ENCODE peak calls at places on chromosomes 3 and 15, in ten cellular contexts. One of them, this sample, is unnamed.

GRCh38 chr15:71278989-71279756 is 163.9 kb downstream of the THSD4 start:
- DNase-seq in epithelial cell of esophagus: peak
- DNase-seq in bronchial epithelial cell: peak
- DNase-seq in fibroblast of the aortic adventitia: peak
- DNase-seq in K562: no peak
- DNase-seq in AG09309: peak
- DNase-seq in GM23338: no peak
- DNase-seq in lower lobe of right lung: peak
- DNase-seq in kidney epithelial cell: peak
- DNase-seq in tibial nerve: peak
- DNase-seq in this sample: peak

GRCh38 chr15:60212536-60212935 is 185.2 kb downstream of the ANXA2 start:
- DNase-seq in kidney epithelial cell: peak
- DNase-seq in lower lobe of right lung: no peak
- DNase-seq in K562: no peak
- DNase-seq in epithelial cell of esophagus: peak
- DNase-seq in fibroblast of the aortic adventitia: no peak
- DNase-seq in tibial nerve: no peak
- DNase-seq in bronchial epithelial cell: peak
- DNase-seq in AG09309: no peak
- DNase-seq in GM23338: peak
- DNase-seq in this sample: no peak

GRCh38 chr3:57079221-57079831 is 18.9 kb downstream of the SPATA12 start:
- DNase-seq in lower lobe of right lung: peak
- DNase-seq in GM23338: peak
- DNase-seq in AG09309: no peak
- DNase-seq in bronchial epithelial cell: peak
- DNase-seq in tibial nerve: peak
- DNase-seq in K562: peak
- DNase-seq in kidney epithelial cell: no peak
- DNase-seq in epithelial cell of esophagus: peak
- DNase-seq in fibroblast of the aortic adventitia: peak
- DNase-seq in this sample: no peak

GRCh38 chr15:75186044-75186443 is 15.6 kb upstream of the C15orf39 start:
- DNase-seq in K562: no peak
- DNase-seq in kidney epithelial cell: no peak
- DNase-seq in tibial nerve: no peak
- DNase-seq in AG09309: no peak
- DNase-seq in GM23338: no peak
- DNase-seq in lower lobe of right lung: no peak
- DNase-seq in epithelial cell of esophagus: no peak
- DNase-seq in bronchial epithelial cell: no peak
- DNase-seq in fibroblast of the aortic adventitia: no peak
- DNase-seq in this sample: no peak

GRCh38 chr3:49351521-49352011 is 6.6 kb downstream of the GPX1 start:
- DNase-seq in kidney epithelial cell: peak
- DNase-seq in AG09309: peak
- DNase-seq in K562: no peak
- DNase-seq in bronchial epithelial cell: peak
- DNase-seq in fibroblast of the aortic adventitia: peak
- DNase-seq in lower lobe of right lung: no peak
- DNase-seq in GM23338: no peak
- DNase-seq in tibial nerve: no peak
- DNase-seq in epithelial cell of esophagus: peak
- DNase-seq in this sample: no peak

GRCh38 chr3:127652246-127652995 is 20.3 kb upstream of the ABTB1 start:
- DNase-seq in fibroblast of the aortic adventitia: peak
- DNase-seq in kidney epithelial cell: no peak
- DNase-seq in tibial nerve: peak
- DNase-seq in GM23338: peak
- DNase-seq in K562: peak
- DNase-seq in bronchial epithelial cell: peak
- DNase-seq in AG09309: no peak
- DNase-seq in epithelial cell of esophagus: peak
- DNase-seq in lower lobe of right lung: peak
- DNase-seq in this sample: no peak

GRCh38 chr15:72737723-72738122 is 45.8 kb downstream of the ADPGK start:
- DNase-seq in GM23338: no peak
- DNase-seq in fibroblast of the aortic adventitia: no peak
- DNase-seq in kidney epithelial cell: no peak
- DNase-seq in tibial nerve: no peak
- DNase-seq in AG09309: no peak
- DNase-seq in K562: no peak
- DNase-seq in lower lobe of right lung: no peak
- DNase-seq in bronchial epithelial cell: peak
- DNase-seq in epithelial cell of esophagus: peak
- DNase-seq in this sample: no peak

GRCh38 chr15:89412906-89413411 is 78.3 kb upstream of the POLG start:
- DNase-seq in GM23338: no peak
- DNase-seq in tibial nerve: no peak
- DNase-seq in kidney epithelial cell: no peak
- DNase-seq in lower lobe of right lung: no peak
- DNase-seq in AG09309: no peak
- DNase-seq in fibroblast of the aortic adventitia: no peak
- DNase-seq in K562: no peak
- DNase-seq in bronchial epithelial cell: no peak
- DNase-seq in epithelial cell of esophagus: no peak
- DNase-seq in this sample: no peak

GRCh38 chr15:23039917-23040281 is 530 bp upstream of the TUBGCP5 start:
- DNase-seq in kidney epithelial cell: no peak
- DNase-seq in fibroblast of the aortic adventitia: no peak
- DNase-seq in epithelial cell of esophagus: no peak
- DNase-seq in AG09309: no peak
- DNase-seq in tibial nerve: no peak
- DNase-seq in GM23338: no peak
- DNase-seq in K562: no peak
- DNase-seq in lower lobe of right lung: no peak
- DNase-seq in bronchial epithelial cell: no peak
- DNase-seq in this sample: no peak

GRCh38 chr15:69979783-69980182 is 117.9 kb downstream of the TLE3 start:
- DNase-seq in fibroblast of the aortic adventitia: no peak
- DNase-seq in K562: no peak
- DNase-seq in tibial nerve: no peak
- DNase-seq in kidney epithelial cell: no peak
- DNase-seq in GM23338: no peak
- DNase-seq in AG09309: no peak
- DNase-seq in epithelial cell of esophagus: no peak
- DNase-seq in bronchial epithelial cell: no peak
- DNase-seq in lower lobe of right lung: no peak
- DNase-seq in this sample: no peak
- H3K4me3 ChIP-seq in fibroblast of the aortic adventitia: no peak
- H3K4me3 ChIP-seq in K562: no peak
- H3K4me3 ChIP-seq in tibial nerve: no peak
- H3K4me3 ChIP-seq in kidney epithelial cell: no peak
- H3K4me3 ChIP-seq in GM23338: no peak
- H3K4me3 ChIP-seq in AG09309: no peak
- H3K4me3 ChIP-seq in epithelial cell of esophagus: no peak
- H3K4me3 ChIP-seq in bronchial epithelial cell: no peak
- H3K4me3 ChIP-seq in lower lobe of right lung: no peak
- H3K4me3 ChIP-seq in this sample: no peak

GRCh38 chr3:39384665-39385000 is 1.5 kb downstream of the SLC25A38 start:
- DNase-seq in AG09309: no peak
- DNase-seq in bronchial epithelial cell: no peak
- DNase-seq in GM23338: no peak
- DNase-seq in kidney epithelial cell: no peak
- DNase-seq in fibroblast of the aortic adventitia: no peak
- DNase-seq in epithelial cell of esophagus: no peak
- DNase-seq in lower lobe of right lung: no peak
- DNase-seq in tibial nerve: no peak
- DNase-seq in K562: no peak
- DNase-seq in this sample: no peak

GRCh38 chr3:39383190-39383912 is at the start of gene SLC25A38:
- DNase-seq in K562: peak
- DNase-seq in epithelial cell of esophagus: peak
- DNase-seq in bronchial epithelial cell: peak
- DNase-seq in tibial nerve: peak
- DNase-seq in lower lobe of right lung: peak
- DNase-seq in GM23338: peak
- DNase-seq in AG09309: peak
- DNase-seq in fibroblast of the aortic adventitia: peak
- DNase-seq in kidney epithelial cell: peak
- DNase-seq in this sample: peak

GRCh38 chr3:39386331-39386730 is 3.2 kb downstream of the SLC25A38 start:
- DNase-seq in AG09309: no peak
- DNase-seq in kidney epithelial cell: no peak
- DNase-seq in K562: no peak
- DNase-seq in epithelial cell of esophagus: no peak
- DNase-seq in bronchial epithelial cell: no peak
- DNase-seq in tibial nerve: no peak
- DNase-seq in lower lobe of right lung: no peak
- DNase-seq in GM23338: no peak
- DNase-seq in fibroblast of the aortic adventitia: no peak
- DNase-seq in this sample: no peak

GRCh38 chr3:39385456-39386098 is 2.4 kb downstream of the SLC25A38 start:
- DNase-seq in epithelial cell of esophagus: no peak
- DNase-seq in tibial nerve: no peak
- DNase-seq in lower lobe of right lung: no peak
- DNase-seq in kidney epithelial cell: no peak
- DNase-seq in bronchial epithelial cell: no peak
- DNase-seq in K562: peak
- DNase-seq in AG09309: no peak
- DNase-seq in GM23338: no peak
- DNase-seq in fibroblast of the aortic adventitia: no peak
- DNase-seq in this sample: no peak

DNA sequence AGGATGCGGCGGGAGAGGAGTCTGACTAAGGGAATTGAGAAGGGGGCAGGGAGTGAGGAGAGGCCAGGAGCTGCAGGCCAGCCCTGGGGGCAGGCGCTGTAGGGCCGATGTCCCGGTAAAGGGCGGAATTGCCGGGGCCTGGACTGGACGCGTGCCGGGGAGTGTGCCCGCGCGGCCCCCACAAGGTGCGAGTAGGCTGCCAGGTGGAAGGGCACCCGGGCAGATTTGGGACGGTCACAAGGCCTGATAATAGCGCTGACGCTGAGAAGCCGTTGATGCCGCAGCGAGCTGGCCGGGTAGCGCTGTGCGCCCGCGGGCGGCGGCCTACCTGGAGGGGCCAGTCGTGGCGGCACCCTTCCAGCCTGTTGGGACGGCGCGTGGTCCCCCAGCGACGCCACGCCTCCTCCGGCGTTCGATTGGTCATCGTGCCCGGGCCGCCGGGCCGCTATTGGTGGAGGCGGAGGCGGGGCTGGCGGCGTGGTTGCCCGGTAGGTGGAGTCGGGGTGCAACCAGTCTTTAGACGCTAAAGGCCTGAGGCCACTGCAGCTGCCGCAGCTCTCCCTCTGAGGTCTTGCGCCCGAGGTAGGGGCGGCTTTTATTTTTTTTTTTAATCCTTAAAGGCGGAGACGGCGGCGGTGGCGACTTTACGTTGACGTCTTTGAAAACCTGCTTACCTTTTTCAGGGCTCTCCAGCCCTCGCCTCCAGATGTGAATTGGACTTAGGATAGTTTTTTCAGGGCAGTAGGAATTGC is 919 bp downstream of the SLC25A38 start:
- DNase-seq in K562: peak
- DNase-seq in bronchial epithelial cell: peak
- DNase-seq in kidney epithelial cell: peak
- DNase-seq in lower lobe of right lung: peak
- DNase-seq in fibroblast of the aortic adventitia: peak
- DNase-seq in tibial nerve: peak
- DNase-seq in GM23338: peak
- DNase-seq in epithelial cell of esophagus: peak
- DNase-seq in AG09309: peak
- DNase-seq in this sample: peak
- TF ChIP-seq CTCF in K562: peak
- TF ChIP-seq CTCF in bronchial epithelial cell: no peak
- TF ChIP-seq CTCF in kidney epithelial cell: no peak
- TF ChIP-seq CTCF in lower lobe of right lung: peak
- TF ChIP-seq CTCF in fibroblast of the aortic adventitia: no peak
- TF ChIP-seq CTCF in tibial nerve: peak
- TF ChIP-seq CTCF in GM23338: no peak
- TF ChIP-seq CTCF in epithelial cell of esophagus: no peak
- TF ChIP-seq CTCF in AG09309: peak
- TF ChIP-seq CTCF in this sample: no peak

DNA sequence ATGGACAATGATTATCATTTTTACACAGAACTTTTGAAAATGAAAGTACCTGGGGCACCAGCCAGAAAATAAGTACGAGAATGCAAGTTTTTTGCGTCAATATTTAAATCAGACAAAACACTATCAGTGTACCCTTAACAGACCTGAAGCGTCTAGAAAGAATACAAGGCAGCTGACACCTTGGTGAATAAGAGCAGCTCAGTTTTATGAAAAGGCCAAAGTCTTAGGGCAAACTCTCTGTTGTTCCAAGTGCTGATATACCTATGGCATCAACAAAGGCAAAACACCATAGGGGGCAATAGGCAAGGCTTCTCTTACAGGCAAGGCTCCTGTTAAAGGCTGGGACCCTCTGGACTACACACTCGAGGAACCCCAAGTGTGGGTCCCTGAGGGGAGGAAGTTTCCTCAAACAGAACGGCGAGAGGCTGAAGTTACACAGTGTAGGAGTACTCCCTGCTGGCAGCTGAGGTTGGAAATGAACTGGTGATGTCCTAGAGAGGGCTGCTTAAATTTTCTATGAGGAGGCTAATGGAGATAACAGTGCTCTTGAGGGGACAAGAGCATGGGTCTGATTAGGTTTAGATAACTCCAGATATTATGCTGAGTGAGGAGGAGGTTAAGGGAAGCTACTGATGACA is 291.0 kb downstream of the TIGIT start:
- DNase-seq in kidney epithelial cell: no peak
- DNase-seq in lower lobe of right lung: no peak
- DNase-seq in tibial nerve: no peak
- DNase-seq in bronchial epithelial cell: no peak
- DNase-seq in epithelial cell of esophagus: no peak
- DNase-seq in K562: no peak
- DNase-seq in AG09309: no peak
- DNase-seq in fibroblast of the aortic adventitia: peak
- DNase-seq in GM23338: no peak
- DNase-seq in this sample: no peak
- H3K4me3 ChIP-seq in kidney epithelial cell: no peak
- H3K4me3 ChIP-seq in lower lobe of right lung: no peak
- H3K4me3 ChIP-seq in tibial nerve: no peak
- H3K4me3 ChIP-seq in bronchial epithelial cell: no peak
- H3K4me3 ChIP-seq in epithelial cell of esophagus: no peak
- H3K4me3 ChIP-seq in K562: no peak
- H3K4me3 ChIP-seq in AG09309: no peak
- H3K4me3 ChIP-seq in fibroblast of the aortic adventitia: peak
- H3K4me3 ChIP-seq in GM23338: no peak
- H3K4me3 ChIP-seq in this sample: no peak

GRCh38 chr3:134542287-134542686 is 56.4 kb downstream of the CEP63 start:
- DNase-seq in lower lobe of right lung: no peak
- DNase-seq in epithelial cell of esophagus: no peak
- DNase-seq in bronchial epithelial cell: no peak
- DNase-seq in fibroblast of the aortic adventitia: no peak
- DNase-seq in AG09309: no peak
- DNase-seq in kidney epithelial cell: no peak
- DNase-seq in K562: no peak
- DNase-seq in tibial nerve: no peak
- DNase-seq in GM23338: peak
- DNase-seq in this sample: no peak

GRCh38 chr3:134533493-134533892 is 47.6 kb downstream of the CEP63 start:
- DNase-seq in K562: no peak
- DNase-seq in epithelial cell of esophagus: no peak
- DNase-seq in tibial nerve: no peak
- DNase-seq in kidney epithelial cell: no peak
- DNase-seq in fibroblast of the aortic adventitia: no peak
- DNase-seq in GM23338: no peak
- DNase-seq in AG09309: no peak
- DNase-seq in bronchial epithelial cell: no peak
- DNase-seq in lower lobe of right lung: no peak
- DNase-seq in this sample: no peak

GRCh38 chr3:134535186-134535974 is 49.5 kb downstream of the CEP63 start:
- DNase-seq in AG09309: no peak
- DNase-seq in K562: no peak
- DNase-seq in lower lobe of right lung: no peak
- DNase-seq in bronchial epithelial cell: no peak
- DNase-seq in GM23338: no peak
- DNase-seq in fibroblast of the aortic adventitia: no peak
- DNase-seq in kidney epithelial cell: no peak
- DNase-seq in epithelial cell of esophagus: no peak
- DNase-seq in tibial nerve: no peak
- DNase-seq in this sample: no peak

GRCh38 chr3:134536760-134537159 is 50.9 kb downstream of the CEP63 start:
- DNase-seq in epithelial cell of esophagus: no peak
- DNase-seq in kidney epithelial cell: no peak
- DNase-seq in lower lobe of right lung: no peak
- DNase-seq in bronchial epithelial cell: no peak
- DNase-seq in GM23338: no peak
- DNase-seq in tibial nerve: no peak
- DNase-seq in K562: peak
- DNase-seq in fibroblast of the aortic adventitia: no peak
- DNase-seq in AG09309: no peak
- DNase-seq in this sample: no peak
- TF ChIP-seq CTCF in epithelial cell of esophagus: no peak
- TF ChIP-seq CTCF in kidney epithelial cell: no peak
- TF ChIP-seq CTCF in lower lobe of right lung: no peak
- TF ChIP-seq CTCF in bronchial epithelial cell: no peak
- TF ChIP-seq CTCF in GM23338: no peak
- TF ChIP-seq CTCF in tibial nerve: no peak
- TF ChIP-seq CTCF in K562: no peak
- TF ChIP-seq CTCF in fibroblast of the aortic adventitia: no peak
- TF ChIP-seq CTCF in AG09309: no peak
- TF ChIP-seq CTCF in this sample: no peak

This sample was measured in astrocyte of the cerebellum.